ENCODE peak calls at places on chromosome 7, in six cellular contexts. One of them, this sample, is unnamed.

GRCh38 chr7:18013936-18014335 is 13.7 kb downstream of the PRPS1L1 start:
- DNase-seq in kidney: no peak
- DNase-seq in neural crest cell: no peak
- DNase-seq in activated CD4-positive, alpha-beta T cell treated with anti-CD3 and anti-CD28 coated beads, Interleukin-2, amount 50 U/mL, for 1 hour: no peak
- DNase-seq in psoas muscle: no peak
- DNase-seq in KBM-7: no peak
- DNase-seq in this sample: no peak

GRCh38 chr7:5223646-5224340 is 33.8 kb downstream of the WIPI2 start:
- DNase-seq in kidney: peak
- DNase-seq in neural crest cell: no peak
- DNase-seq in activated CD4-positive, alpha-beta T cell treated with anti-CD3 and anti-CD28 coated beads, Interleukin-2, amount 50 U/mL, for 1 hour: no peak
- DNase-seq in psoas muscle: no peak
- DNase-seq in KBM-7: no peak
- DNase-seq in this sample: no peak

GRCh38 chr7:80335473-80336232 is 176.2 kb downstream of the GNAT3 start:
- DNase-seq in kidney: no peak
- DNase-seq in neural crest cell: no peak
- DNase-seq in activated CD4-positive, alpha-beta T cell treated with anti-CD3 and anti-CD28 coated beads, Interleukin-2, amount 50 U/mL, for 1 hour: no peak
- DNase-seq in psoas muscle: no peak
- DNase-seq in KBM-7: no peak
- DNase-seq in this sample: peak

GRCh38 chr7:91772100-91772794 is 108.3 kb downstream of the MTERF1 start:
- DNase-seq in kidney: no peak
- DNase-seq in neural crest cell: no peak
- DNase-seq in activated CD4-positive, alpha-beta T cell treated with anti-CD3 and anti-CD28 coated beads, Interleukin-2, amount 50 U/mL, for 1 hour: no peak
- DNase-seq in psoas muscle: no peak
- DNase-seq in KBM-7: no peak
- DNase-seq in this sample: no peak

GRCh38 chr7:108181073-108181985 is 51.2 kb upstream of the LAMB4 start:
- DNase-seq in kidney: no peak
- DNase-seq in neural crest cell: peak
- DNase-seq in activated CD4-positive, alpha-beta T cell treated with anti-CD3 and anti-CD28 coated beads, Interleukin-2, amount 50 U/mL, for 1 hour: no peak
- DNase-seq in psoas muscle: no peak
- DNase-seq in KBM-7: peak
- DNase-seq in this sample: peak

GRCh38 chr7:21113609-21114416 is 314.1 kb upstream of the SP4 start:
- DNase-seq in kidney: no peak
- DNase-seq in neural crest cell: no peak
- DNase-seq in activated CD4-positive, alpha-beta T cell treated with anti-CD3 and anti-CD28 coated beads, Interleukin-2, amount 50 U/mL, for 1 hour: no peak
- DNase-seq in psoas muscle: no peak
- DNase-seq in KBM-7: no peak
- DNase-seq in this sample: no peak

GRCh38 chr7:73520673-73521635 is 1.1 kb downstream of the BAZ1B start:
- DNase-seq in kidney: no peak
- DNase-seq in neural crest cell: peak
- DNase-seq in activated CD4-positive, alpha-beta T cell treated with anti-CD3 and anti-CD28 coated beads, Interleukin-2, amount 50 U/mL, for 1 hour: no peak
- DNase-seq in psoas muscle: no peak
- DNase-seq in KBM-7: peak
- DNase-seq in this sample: peak

GRCh38 chr7:33680682-33681081 is 224.7 kb upstream of the BMPER start:
- DNase-seq in kidney: no peak
- DNase-seq in neural crest cell: no peak
- DNase-seq in activated CD4-positive, alpha-beta T cell treated with anti-CD3 and anti-CD28 coated beads, Interleukin-2, amount 50 U/mL, for 1 hour: no peak
- DNase-seq in psoas muscle: no peak
- DNase-seq in KBM-7: no peak
- DNase-seq in this sample: no peak

GRCh38 chr7:85734823-85735222 is 548.0 kb upstream of the SEMA3D start:
- DNase-seq in kidney: no peak
- DNase-seq in neural crest cell: no peak
- DNase-seq in activated CD4-positive, alpha-beta T cell treated with anti-CD3 and anti-CD28 coated beads, Interleukin-2, amount 50 U/mL, for 1 hour: no peak
- DNase-seq in psoas muscle: no peak
- DNase-seq in KBM-7: no peak
- DNase-seq in this sample: no peak

GRCh38 chr7:50973814-50974213 is 191.1 kb upstream of the GRB10 start:
- DNase-seq in kidney: no peak
- DNase-seq in neural crest cell: no peak
- DNase-seq in activated CD4-positive, alpha-beta T cell treated with anti-CD3 and anti-CD28 coated beads, Interleukin-2, amount 50 U/mL, for 1 hour: no peak
- DNase-seq in psoas muscle: no peak
- DNase-seq in KBM-7: no peak
- DNase-seq in this sample: no peak

GRCh38 chr7:156368053-156368452 is 272.5 kb upstream of the RNF32 start:
- DNase-seq in kidney: no peak
- DNase-seq in neural crest cell: no peak
- DNase-seq in activated CD4-positive, alpha-beta T cell treated with anti-CD3 and anti-CD28 coated beads, Interleukin-2, amount 50 U/mL, for 1 hour: no peak
- DNase-seq in psoas muscle: no peak
- DNase-seq in KBM-7: no peak
- DNase-seq in this sample: no peak

GRCh38 chr7:48301201-48301600 is 129.9 kb downstream of the ABCA13 start:
- DNase-seq in kidney: no peak
- DNase-seq in neural crest cell: no peak
- DNase-seq in activated CD4-positive, alpha-beta T cell treated with anti-CD3 and anti-CD28 coated beads, Interleukin-2, amount 50 U/mL, for 1 hour: no peak
- DNase-seq in psoas muscle: no peak
- DNase-seq in KBM-7: no peak
- DNase-seq in this sample: no peak

GRCh38 chr7:20283385-20283784 is 47.3 kb upstream of the ITGB8 start:
- DNase-seq in kidney: no peak
- DNase-seq in neural crest cell: no peak
- DNase-seq in activated CD4-positive, alpha-beta T cell treated with anti-CD3 and anti-CD28 coated beads, Interleukin-2, amount 50 U/mL, for 1 hour: no peak
- DNase-seq in psoas muscle: no peak
- DNase-seq in KBM-7: no peak
- DNase-seq in this sample: no peak

GRCh38 chr7:155163696-155164095 is 93.6 kb downstream of the HTR5A start:
- DNase-seq in kidney: no peak
- DNase-seq in neural crest cell: no peak
- DNase-seq in activated CD4-positive, alpha-beta T cell treated with anti-CD3 and anti-CD28 coated beads, Interleukin-2, amount 50 U/mL, for 1 hour: no peak
- DNase-seq in psoas muscle: no peak
- DNase-seq in KBM-7: no peak
- DNase-seq in this sample: no peak

GRCh38 chr7:106523482-106523881 is 137.5 kb downstream of the CCDC71L start:
- DNase-seq in kidney: no peak
- DNase-seq in neural crest cell: no peak
- DNase-seq in activated CD4-positive, alpha-beta T cell treated with anti-CD3 and anti-CD28 coated beads, Interleukin-2, amount 50 U/mL, for 1 hour: no peak
- DNase-seq in psoas muscle: no peak
- DNase-seq in KBM-7: no peak
- DNase-seq in this sample: no peak

GRCh38 chr7:17559388-17559787 is 260.9 kb downstream of the AHR start:
- DNase-seq in kidney: no peak
- DNase-seq in neural crest cell: no peak
- DNase-seq in activated CD4-positive, alpha-beta T cell treated with anti-CD3 and anti-CD28 coated beads, Interleukin-2, amount 50 U/mL, for 1 hour: no peak
- DNase-seq in psoas muscle: no peak
- DNase-seq in KBM-7: no peak
- DNase-seq in this sample: no peak

GRCh38 chr7:55081067-55081853 is 62.4 kb downstream of the EGFR start:
- DNase-seq in kidney: no peak
- DNase-seq in neural crest cell: no peak
- DNase-seq in activated CD4-positive, alpha-beta T cell treated with anti-CD3 and anti-CD28 coated beads, Interleukin-2, amount 50 U/mL, for 1 hour: no peak
- DNase-seq in psoas muscle: no peak
- DNase-seq in KBM-7: no peak
- DNase-seq in this sample: no peak

GRCh38 chr7:50822716-50823115 is 40.0 kb upstream of the GRB10 start:
- DNase-seq in kidney: no peak
- DNase-seq in neural crest cell: no peak
- DNase-seq in activated CD4-positive, alpha-beta T cell treated with anti-CD3 and anti-CD28 coated beads, Interleukin-2, amount 50 U/mL, for 1 hour: no peak
- DNase-seq in psoas muscle: no peak
- DNase-seq in KBM-7: no peak
- DNase-seq in this sample: no peak

GRCh38 chr7:30973292-30973691 is 9.5 kb downstream of the GHRHR start:
- DNase-seq in kidney: no peak
- DNase-seq in neural crest cell: no peak
- DNase-seq in activated CD4-positive, alpha-beta T cell treated with anti-CD3 and anti-CD28 coated beads, Interleukin-2, amount 50 U/mL, for 1 hour: no peak
- DNase-seq in psoas muscle: no peak
- DNase-seq in KBM-7: no peak
- DNase-seq in this sample: no peak

GRCh38 chr7:116981887-116982430 is 28.7 kb downstream of the ST7 start:
- DNase-seq in kidney: no peak
- DNase-seq in neural crest cell: no peak
- DNase-seq in activated CD4-positive, alpha-beta T cell treated with anti-CD3 and anti-CD28 coated beads, Interleukin-2, amount 50 U/mL, for 1 hour: no peak
- DNase-seq in psoas muscle: no peak
- DNase-seq in KBM-7: no peak
- DNase-seq in this sample: no peak

GRCh38 chr7:1040790-1041189 is 3.6 kb upstream of the GPR146 start:
- DNase-seq in kidney: peak
- DNase-seq in neural crest cell: no peak
- DNase-seq in activated CD4-positive, alpha-beta T cell treated with anti-CD3 and anti-CD28 coated beads, Interleukin-2, amount 50 U/mL, for 1 hour: no peak
- DNase-seq in psoas muscle: no peak
- DNase-seq in KBM-7: no peak
- DNase-seq in this sample: no peak

GRCh38 chr7:42236266-42237161 is 495 bp downstream of the GLI3 start:
- DNase-seq in kidney: peak
- DNase-seq in neural crest cell: peak
- DNase-seq in activated CD4-positive, alpha-beta T cell treated with anti-CD3 and anti-CD28 coated beads, Interleukin-2, amount 50 U/mL, for 1 hour: no peak
- DNase-seq in psoas muscle: peak
- DNase-seq in KBM-7: peak
- DNase-seq in this sample: no peak

GRCh38 chr7:122136639-122137253 is 7.3 kb downstream of the AASS start:
- DNase-seq in kidney: no peak
- DNase-seq in neural crest cell: no peak
- DNase-seq in activated CD4-positive, alpha-beta T cell treated with anti-CD3 and anti-CD28 coated beads, Interleukin-2, amount 50 U/mL, for 1 hour: no peak
- DNase-seq in psoas muscle: no peak
- DNase-seq in KBM-7: peak
- DNase-seq in this sample: no peak

GRCh38 chr7:133535308-133535707 is 282.4 kb downstream of the EXOC4 start:
- DNase-seq in kidney: no peak
- DNase-seq in neural crest cell: no peak
- DNase-seq in activated CD4-positive, alpha-beta T cell treated with anti-CD3 and anti-CD28 coated beads, Interleukin-2, amount 50 U/mL, for 1 hour: no peak
- DNase-seq in psoas muscle: no peak
- DNase-seq in KBM-7: no peak
- DNase-seq in this sample: no peak

GRCh38 chr7:22854158-22855048 is 31.8 kb upstream of the TOMM7 start:
- DNase-seq in kidney: peak
- DNase-seq in neural crest cell: peak
- DNase-seq in activated CD4-positive, alpha-beta T cell treated with anti-CD3 and anti-CD28 coated beads, Interleukin-2, amount 50 U/mL, for 1 hour: peak
- DNase-seq in psoas muscle: peak
- DNase-seq in KBM-7: peak
- DNase-seq in this sample: peak

GRCh38 chr7:35430547-35431153 is 176.8 kb upstream of the TBX20 start:
- DNase-seq in kidney: no peak
- DNase-seq in neural crest cell: no peak
- DNase-seq in activated CD4-positive, alpha-beta T cell treated with anti-CD3 and anti-CD28 coated beads, Interleukin-2, amount 50 U/mL, for 1 hour: no peak
- DNase-seq in psoas muscle: no peak
- DNase-seq in KBM-7: peak
- DNase-seq in this sample: no peak

GRCh38 chr7:132349085-132349484 is 227.2 kb downstream of the PLXNA4 start:
- DNase-seq in kidney: no peak
- DNase-seq in neural crest cell: no peak
- DNase-seq in activated CD4-positive, alpha-beta T cell treated with anti-CD3 and anti-CD28 coated beads, Interleukin-2, amount 50 U/mL, for 1 hour: no peak
- DNase-seq in psoas muscle: no peak
- DNase-seq in KBM-7: no peak
- DNase-seq in this sample: peak

GRCh38 chr7:139739863-139740597 is 37.8 kb downstream of the HIPK2 start:
- DNase-seq in kidney: no peak
- DNase-seq in neural crest cell: no peak
- DNase-seq in activated CD4-positive, alpha-beta T cell treated with anti-CD3 and anti-CD28 coated beads, Interleukin-2, amount 50 U/mL, for 1 hour: no peak
- DNase-seq in psoas muscle: no peak
- DNase-seq in KBM-7: no peak
- DNase-seq in this sample: peak